ENCODE peak calls at places on chromosomes 11 and 22, in seven cellular contexts. A is NCI-H2081, R is ELR, T is right cardiac atrium, Z is right atrium auricular region, G is RPMI7951, B is putamen. P is an unnamed sample.

GRCh38 chr11:65503923-65504670 is 5.3 kb downstream of the MALAT1 start:
- DNase-seq in A (no peak), R (peak), T (no peak), Z (no peak), G (peak), B (no peak), P (no peak)

GRCh38 chr11:36073411-36074203 is 129.7 kb downstream of the LDLRAD3 start:
- DNase-seq in A (no peak), R (peak), T (peak), Z (no peak), G (peak), B (peak), P (peak)

GRCh38 chr22:30889996-30890480 is 78.5 kb downstream of the MORC2 start:
- DNase-seq in A (no peak), R (no peak), T (no peak), Z (no peak), G (no peak), B (no peak), P (no peak)

GRCh38 chr11:78647986-78648875 is 73.6 kb upstream of the NARS2 start:
- DNase-seq in A (no peak), R (no peak), T (no peak), Z (peak), G (peak), B (no peak), P (no peak)

GRCh38 chr11:46597609-46598219 is 3.9 kb upstream of the AMBRA1 start:
- DNase-seq in A (no peak), R (peak), T (no peak), Z (no peak), G (peak), B (no peak), P (no peak)

GRCh38 chr22:19873138-19873959 is 18.7 kb upstream of the GNB1L start:
- DNase-seq in A (no peak), R (no peak), T (peak), Z (no peak), G (no peak), B (no peak), P (no peak)

GRCh38 chr22:44362249-44363040 is 49.7 kb upstream of the SHISAL1 start:
- DNase-seq in A (no peak), R (peak), T (peak), Z (no peak), G (no peak), B (no peak), P (peak)

GRCh38 chr22:41660416-41660815 is 28.3 kb downstream of the SNU13 start:
- DNase-seq in A (no peak), R (no peak), T (no peak), Z (no peak), G (no peak), B (no peak), P (peak)

GRCh38 chr11:120633630-120634374 is 122.3 kb downstream of the GRIK4 start:
- DNase-seq in A (no peak), R (no peak), T (no peak), Z (no peak), G (no peak), B (no peak), P (no peak)

P was measured in left cardiac atrium.